ENCODE peak calls at places on chromosomes 11 and 22, in eight cellular contexts. L, A, H, S, V, G, F and N are unnamed samples.
A peak's percentile ranks its signal among the peaks of the same experiment; 100 is the strongest.

GRCh38 chr22:22210375-22210774 is 34.2 kb upstream of the VPREB1 start:
- DNase-seq in V (peak; percentile 80), G (peak; percentile 83), S (no peak), F (peak; percentile 70), A (no peak), L (peak; percentile 20), H (peak; percentile 23), N (peak; percentile 70)

GRCh38 chr11:2759228-2760195 is 59.7 kb upstream of the KCNQ1OT1 start:
- DNase-seq in L (no peak), A (no peak), V (peak; percentile 55), S (peak; percentile 27), G (no peak), F (no peak), H (no peak), N (no peak)

GRCh38 chr22:49437956-49438355 is 389.7 kb downstream of the BRD1 start:
- DNase-seq in L (no peak), S (peak; percentile 30), H (no peak), G (no peak), V (peak; percentile 49), A (no peak), F (no peak), N (no peak)

GRCh38 chr11:32176223-32176811 is 85.4 kb downstream of the RCN1 start:
- DNase-seq in G (peak; percentile 79), A (peak; percentile 81), H (peak; percentile 86), V (peak; percentile 89), S (peak; percentile 86), L (peak; percentile 46), F (peak; percentile 81), N (peak; percentile 74)

GRCh38 chr11:62880231-62880802 is 379 bp upstream of the SLC3A2 start:
- DNase-seq in F (peak; percentile 95), A (no peak), S (peak; percentile 86), V (no peak), H (peak; percentile 92), L (no peak), G (peak; percentile 41), N (peak; percentile 68)

GRCh38 chr11:42972741-42973140 is 339.1 kb upstream of the API5 start:
- DNase-seq in A (no peak), L (no peak), F (no peak), V (no peak), H (no peak), S (no peak), G (no peak), N (no peak)

GRCh38 chr11:77188323-77188911 is 60.4 kb downstream of the MYO7A start:
- DNase-seq in S (peak; percentile 83), V (peak; percentile 87), H (peak; percentile 85), A (peak; percentile 59), G (peak; percentile 78), F (peak; percentile 76), L (peak; percentile 51), N (peak; percentile 84)

GRCh38 chr22:40451230-40451629 is 80.8 kb downstream of the SGSM3 start:
- DNase-seq in S (no peak), H (no peak), L (no peak), F (no peak), G (no peak), V (peak; percentile 66), A (no peak), N (no peak)

GRCh38 chr11:111737180-111737876 is 28.9 kb downstream of the PPP2R1B start:
- DNase-seq in H (no peak), S (no peak), F (no peak), A (no peak), G (no peak), V (no peak), L (no peak), N (no peak)

GRCh38 chr11:118012083-118012669 is 26.0 kb downstream of the IL10RA start:
- DNase-seq in F (peak; percentile 2), L (no peak), S (peak; percentile 71), G (peak; percentile 28), A (no peak), H (no peak), V (peak; percentile 76), N (no peak)

GRCh38 chr11:72580648-72580950 is 93.6 kb downstream of the PDE2A start:
- DNase-seq in G (no peak), A (no peak), H (no peak), F (no peak), V (peak; percentile 49), S (no peak), L (no peak), N (no peak)

GRCh38 chr11:73383249-73384126 is 7.3 kb downstream of the RELT start:
- DNase-seq in V (no peak), G (no peak), A (no peak), H (peak; percentile 30), F (no peak), S (no peak), L (no peak), N (no peak)

GRCh38 chr22:45548991-45549736 is 46.5 kb downstream of the FBLN1 start:
- DNase-seq in A (peak; percentile 78), G (peak; percentile 90), S (peak; percentile 89), V (no peak), F (peak; percentile 98), L (peak; percentile 78), H (peak; percentile 91), N (no peak)

GRCh38 chr11:75249704-75250103 is 9.1 kb downstream of the TPBGL start:
- DNase-seq in L (no peak), H (no peak), V (peak; percentile 6), G (no peak), A (no peak), F (no peak), S (no peak), N (no peak)

GRCh38 chr22:30277547-30278344 is 11.1 kb upstream of the OSM start:
- DNase-seq in A (no peak), G (peak; percentile 81), F (peak; percentile 84), H (peak; percentile 95), S (no peak), L (peak; percentile 43), V (no peak), N (no peak)

GRCh38 chr11:3880724-3881123 is 25.3 kb downstream of the STIM1 start:
- DNase-seq in G (peak; percentile 62), S (no peak), H (no peak), A (no peak), V (no peak), L (no peak), F (peak; percentile 70), N (peak; percentile 45)

GRCh38 chr11:72754544-72755155 is 2.4 kb upstream of the ARAP1 start:
- DNase-seq in A (no peak), H (no peak), V (no peak), G (no peak), S (no peak), F (no peak), L (no peak), N (no peak)